ENCODE peak calls at places on chromosomes 13 and 19, in four cellular contexts. H is SW480, D is hepatic stellate cell, U is C1 segment of cervical spinal cord. J is an unnamed sample.

GRCh38 chr13:107364658-107365057 is 796.7 kb upstream of the ARGLU1 start:
- DNase-seq in H (no peak), D (no peak), U (no peak), J (no peak)

GRCh38 chr13:98998831-98999634 is 21.2 kb upstream of the DOCK9 start:
- DNase-seq in H (peak), D (no peak), U (no peak), J (no peak)

GRCh38 chr13:50512602-50513527 is 330.6 kb downstream of the DLEU7 start:
- DNase-seq in H (peak), D (peak), U (peak), J (peak)

GRCh38 chr19:3392480-3392879 is 26.1 kb downstream of the NFIC start:
- DNase-seq in H (no peak), D (no peak), U (no peak), J (no peak)

GRCh38 chr19:55461974-55462628 is 659 bp upstream of the ISOC2 start:
- DNase-seq in H (no peak), D (peak), U (no peak), J (no peak)

GRCh38 chr19:32257326-32258073 is 87.9 kb upstream of the ZNF507 start:
- DNase-seq in H (no peak), D (no peak), U (no peak), J (no peak)

GRCh38 chr13:113991676-113992179 is 17.9 kb upstream of the C13orf46 start:
- DNase-seq in H (no peak), D (no peak), U (no peak), J (no peak)

GRCh38 chr19:42090687-42091086 is 14.7 kb downstream of the ZNF574 start:
- DNase-seq in H (no peak), D (no peak), U (no peak), J (no peak)

GRCh38 chr13:33445476-33445875 is 159.9 kb upstream of the STARD13 start:
- DNase-seq in H (no peak), D (no peak), U (no peak), J (no peak)

GRCh38 chr19:49983645-49984229 is 22.8 kb upstream of the SIGLEC11 start:
- DNase-seq in H (peak), D (peak), U (peak), J (peak)

GRCh38 chr13:29749401-29750177 is 100.8 kb downstream of the UBL3 start:
- DNase-seq in H (no peak), D (peak), U (no peak), J (no peak)

GRCh38 chr19:34145741-34146202 is 26.5 kb upstream of the LSM14A start:
- DNase-seq in H (peak), D (peak), U (peak), J (no peak)

GRCh38 chr19:43560687-43561086 is 14.6 kb downstream of the XRCC1 start:
- DNase-seq in H (no peak), D (peak), U (no peak), J (no peak)

GRCh38 chr19:5122121-5122400 is 153.1 kb downstream of the KDM4B start:
- DNase-seq in H (no peak), D (no peak), U (no peak), J (no peak)

GRCh38 chr13:84567848-84568247 is 685.6 kb upstream of the SLITRK1 start:
- DNase-seq in H (no peak), D (no peak), U (no peak), J (no peak)